ENCODE peak calls at places on chromosomes 4 and X, in ten cellular contexts. M is upper lobe of left lung, F is GM03348, Y is GM20000, I is substantia nigra, V is testis, W is AG04450, E is fibroblast of the aortic adventitia, H is NAMALWA, A is Kasumi-1. K is an unnamed sample.

GRCh38 chrX:43718546-43718945 is 62.4 kb downstream of the MAOA start:
- DNase-seq in M (no peak), F (no peak), Y (no peak), I (no peak), V (no peak), W (no peak), E (no peak), H (no peak), A (no peak), K (no peak)

GRCh38 chr4:41154001-41154813 is 60.1 kb downstream of the APBB2 start:
- DNase-seq in M (no peak), F (no peak), Y (no peak), I (no peak), V (no peak), W (no peak), E (no peak), H (no peak), A (no peak), K (no peak)

GRCh38 chrX:86002076-86002896 is 45.1 kb downstream of the CHM start:
- DNase-seq in M (peak), F (no peak), Y (no peak), I (no peak), V (no peak), W (no peak), E (peak), H (no peak), A (no peak), K (no peak)

GRCh38 chrX:37796805-37797204 is 16.9 kb downstream of the CYBB start:
- DNase-seq in M (peak), F (no peak), Y (no peak), I (no peak), V (no peak), W (no peak), E (no peak), H (peak), A (peak), K (no peak)

GRCh38 chr4:151174784-151175183 is 75.4 kb downstream of the RPS3A start:
- DNase-seq in M (no peak), F (no peak), Y (no peak), I (no peak), V (no peak), W (no peak), E (no peak), H (no peak), A (no peak), K (no peak)

GRCh38 chr4:119865389-119865788 is 201.3 kb downstream of the MAD2L1 start:
- DNase-seq in M (no peak), F (no peak), Y (no peak), I (no peak), V (no peak), W (no peak), E (peak), H (no peak), A (no peak), K (no peak)

GRCh38 chr4:8538703-8539567 is 41.3 kb upstream of the GPR78 start:
- DNase-seq in M (peak), F (peak), Y (no peak), I (no peak), V (no peak), W (no peak), E (peak), H (no peak), A (no peak), K (no peak)

GRCh38 chrX:127259742-127260141 is 440.2 kb downstream of the PRR32 start:
- DNase-seq in M (no peak), F (no peak), Y (no peak), I (no peak), V (no peak), W (no peak), E (no peak), H (no peak), A (no peak), K (no peak)

GRCh38 chr4:120673696-120674095 is 248.8 kb downstream of the PRDM5 start:
- DNase-seq in M (no peak), F (no peak), Y (no peak), I (no peak), V (no peak), W (no peak), E (no peak), H (no peak), A (no peak), K (no peak)

GRCh38 chrX:46029777-46030176 is 515.4 kb downstream of the ZNF674 start:
- DNase-seq in M (no peak), F (no peak), Y (no peak), I (no peak), V (no peak), W (no peak), E (no peak), H (no peak), A (no peak), K (no peak)

GRCh38 chrX:101208152-101208905 is 11.3 kb upstream of the DRP2 start:
- DNase-seq in M (no peak), F (no peak), Y (no peak), I (no peak), V (no peak), W (no peak), E (peak), H (no peak), A (no peak), K (no peak)

GRCh38 chr4:150209140-150209829 is 131.0 kb downstream of the DCLK2 start:
- DNase-seq in M (peak), F (peak), Y (peak), I (no peak), V (peak), W (peak), E (peak), H (peak), A (peak), K (peak)

GRCh38 chr4:166324321-166324720 is 451.3 kb downstream of the TLL1 start:
- DNase-seq in M (no peak), F (no peak), Y (no peak), I (no peak), V (peak), W (no peak), E (peak), H (peak), A (peak), K (no peak)

GRCh38 chr4:127162741-127163140 is 470.0 kb upstream of the INTU start:
- DNase-seq in M (no peak), F (peak), Y (no peak), I (no peak), V (no peak), W (peak), E (peak), H (no peak), A (peak), K (no peak)

GRCh38 chr4:39970559-39971270 is 7.0 kb downstream of the PDS5A start:
- DNase-seq in M (peak), F (no peak), Y (no peak), I (no peak), V (peak), W (no peak), E (no peak), H (peak), A (peak), K (peak)

GRCh38 chrX:17839269-17839668 is 21.8 kb downstream of the RAI2 start:
- DNase-seq in M (no peak), F (no peak), Y (no peak), I (no peak), V (no peak), W (no peak), E (no peak), H (no peak), A (no peak), K (no peak)

GRCh38 chrX:136185409-136186022 is 38.2 kb downstream of the FHL1 start:
- DNase-seq in M (no peak), F (peak), Y (no peak), I (no peak), V (no peak), W (no peak), E (peak), H (no peak), A (no peak), K (no peak)

GRCh38 chr4:120922390-120923200 is at the start of gene PRDM5:
- DNase-seq in M (peak), F (peak), Y (peak), I (no peak), V (peak), W (no peak), E (peak), H (no peak), A (peak), K (peak)

GRCh38 chr4:74675673-74676279 is 118.5 kb downstream of the BTC start:
- DNase-seq in M (no peak), F (peak), Y (peak), I (no peak), V (peak), W (peak), E (peak), H (peak), A (peak), K (peak)

GRCh38 chrX:42664706-42665105 is 113.3 kb downstream of the PPP1R2C start:
- DNase-seq in M (no peak), F (no peak), Y (no peak), I (no peak), V (no peak), W (no peak), E (no peak), H (no peak), A (no peak), K (no peak)

GRCh38 chr4:26916195-26916594 is 55.6 kb downstream of the STIM2 start:
- DNase-seq in M (no peak), F (no peak), Y (no peak), I (no peak), V (no peak), W (no peak), E (peak), H (no peak), A (peak), K (no peak)

GRCh38 chrX:12984629-12985303 is 9.9 kb downstream of the TMSB4X start:
- DNase-seq in M (no peak), F (peak), Y (no peak), I (no peak), V (no peak), W (no peak), E (peak), H (no peak), A (no peak), K (no peak)

GRCh38 chr4:2537011-2537830 is 774 bp downstream of the FAM193A start:
- DNase-seq in M (peak), F (peak), Y (peak), I (no peak), V (peak), W (no peak), E (peak), H (peak), A (peak), K (no peak)

GRCh38 chr4:45876235-45876890 is 247.5 kb downstream of the GABRG1 start:
- DNase-seq in M (no peak), F (no peak), Y (no peak), I (no peak), V (no peak), W (no peak), E (no peak), H (no peak), A (no peak), K (no peak)

GRCh38 chr4:24042094-24042493 is 152.2 kb upstream of the PPARGC1A start:
- DNase-seq in M (no peak), F (peak), Y (no peak), I (no peak), V (no peak), W (peak), E (peak), H (no peak), A (no peak), K (peak)

GRCh38 chr4:150219841-150220240 is 141.6 kb downstream of the DCLK2 start:
- DNase-seq in M (no peak), F (peak), Y (no peak), I (no peak), V (no peak), W (no peak), E (peak), H (no peak), A (no peak), K (no peak)

GRCh38 chr4:89469930-89470375 is 162.4 kb upstream of the GPRIN3 start:
- DNase-seq in M (no peak), F (peak), Y (peak), I (no peak), V (no peak), W (peak), E (peak), H (peak), A (peak), K (peak)

GRCh38 chr4:165398570-165398969 is 19.8 kb downstream of the CPE start:
- DNase-seq in M (no peak), F (no peak), Y (no peak), I (no peak), V (no peak), W (no peak), E (peak), H (peak), A (no peak), K (no peak)

GRCh38 chrX:153782324-153782723 is 1.5 kb downstream of the SRPK3 start:
- DNase-seq in M (no peak), F (no peak), Y (no peak), I (no peak), V (no peak), W (no peak), E (no peak), H (no peak), A (no peak), K (no peak)

GRCh38 chr4:175947117-175947722 is 118.4 kb upstream of the WDR17 start:
- DNase-seq in M (no peak), F (peak), Y (peak), I (no peak), V (no peak), W (peak), E (peak), H (peak), A (peak), K (no peak)

GRCh38 chr4:82965763-82966162 is 44.9 kb downstream of the LIN54 start:
- DNase-seq in M (no peak), F (no peak), Y (no peak), I (no peak), V (no peak), W (no peak), E (no peak), H (no peak), A (no peak), K (no peak)

GRCh38 chrX:13050151-13050550 is 5.7 kb upstream of the FAM9C start:
- DNase-seq in M (no peak), F (no peak), Y (no peak), I (no peak), V (no peak), W (no peak), E (no peak), H (no peak), A (no peak), K (no peak)

GRCh38 chr4:40210776-40211175 is 13.9 kb downstream of the RHOH start:
- DNase-seq in M (no peak), F (no peak), Y (no peak), I (no peak), V (no peak), W (no peak), E (no peak), H (no peak), A (no peak), K (no peak)

K was measured in HS-27A.